ENCODE peak calls at places on chromosomes 12 and 14, in four cellular contexts. N is transverse colon, G is T-helper 9 cell, B is smooth muscle cell of the brain vasculature. L is an unnamed sample.

GRCh38 chr14:103259801-103260628 is 74.0 kb upstream of the EIF5 start:
- DNase-seq in N (peak; percentile 43), G (no peak), B (no peak), L (no peak)

GRCh38 chr12:107843351-107844311 is 69.1 kb downstream of the ASCL4 start:
- DNase-seq in N (no peak), G (no peak), B (no peak), L (no peak)

GRCh38 chr12:42981379-42981778 is 391.8 kb upstream of the PRICKLE1 start:
- DNase-seq in N (no peak), G (no peak), B (peak; percentile 26), L (no peak)

GRCh38 chr14:98692832-98693231 is 579.2 kb downstream of the BCL11B start:
- DNase-seq in N (no peak), G (no peak), B (no peak), L (no peak)

GRCh38 chr12:93777249-93777648 is 100.1 kb downstream of the CRADD start:
- DNase-seq in N (no peak), G (no peak), B (no peak), L (no peak)

GRCh38 chr14:90235179-90235976 is 21.0 kb upstream of the PSMC1 start:
- DNase-seq in N (peak; percentile 70), G (peak; percentile 56), B (no peak), L (peak; percentile 35)

GRCh38 chr12:121223283-121223946 is 13.5 kb downstream of the P2RX4 start:
- DNase-seq in N (peak; percentile 70), G (peak; percentile 21), B (no peak), L (peak; percentile 4)

GRCh38 chr14:70706177-70706576 is 64.5 kb downstream of the TTC9 start:
- DNase-seq in N (no peak), G (no peak), B (no peak), L (no peak)

GRCh38 chr12:46101121-46101869 is 110.9 kb upstream of the SCAF11 start:
- DNase-seq in N (no peak), G (no peak), B (no peak), L (no peak)

L was measured in KG1.